ENCODE peak calls at places on chromosomes 2 and 18, in five cellular contexts. J is uterus, Y is NCI-H2171 treated with DMSO at 0.1 percent for 48 hours, A is GM13976, W is NCI-H1105. K is an unnamed sample.

GRCh38 chr2:23624915-23625314 is 239.9 kb downstream of the KLHL29 start:
- DNase-seq in J (no peak), Y (no peak), A (no peak), W (no peak), K (no peak)

GRCh38 chr2:241070811-241071676 is 31.0 kb downstream of the MTERF4 start:
- DNase-seq in J (no peak), Y (no peak), A (no peak), W (no peak), K (no peak)

GRCh38 chr18:10973579-10974260 is 175.6 kb downstream of the PIEZO2 start:
- DNase-seq in J (no peak), Y (no peak), A (no peak), W (no peak), K (no peak)

GRCh38 chr2:112148477-112148876 is 10.3 kb downstream of the FBLN7 start:
- DNase-seq in J (no peak), Y (no peak), A (no peak), W (no peak), K (no peak)

GRCh38 chr2:16394986-16395550 is 270.6 kb downstream of the CYRIA start:
- DNase-seq in J (no peak), Y (no peak), A (no peak), W (no peak), K (no peak)

GRCh38 chr2:71938659-71939587 is 208.7 kb downstream of the CYP26B1 start:
- DNase-seq in J (no peak), Y (no peak), A (peak), W (no peak), K (peak)

GRCh38 chr2:38720613-38721241 is 30.4 kb downstream of the SRSF7 start:
- DNase-seq in J (peak), Y (peak), A (no peak), W (no peak), K (no peak)

GRCh38 chr2:231007159-231008045 is 11.5 kb downstream of the SPATA3 start:
- DNase-seq in J (no peak), Y (no peak), A (no peak), W (no peak), K (no peak)

GRCh38 chr2:202541137-202541536 is 93.6 kb upstream of the FAM117B start:
- DNase-seq in J (no peak), Y (peak), A (no peak), W (peak), K (no peak)

GRCh38 chr2:228675042-228675441 is 493.6 kb upstream of the SPHKAP start:
- DNase-seq in J (no peak), Y (no peak), A (no peak), W (no peak), K (no peak)

GRCh38 chr2:120770176-120770575 is 34.5 kb downstream of the GLI2 start:
- DNase-seq in J (peak), Y (no peak), A (no peak), W (no peak), K (no peak)

GRCh38 chr2:151808258-151809072 is 19.8 kb downstream of the ARL5A start:
- DNase-seq in J (no peak), Y (peak), A (no peak), W (no peak), K (no peak)

GRCh38 chr2:163800889-163801498 is 65.2 kb upstream of the FIGN start:
- DNase-seq in J (no peak), Y (no peak), A (no peak), W (no peak), K (no peak)

GRCh38 chr2:112156152-112156986 is 18.2 kb downstream of the FBLN7 start:
- DNase-seq in J (no peak), Y (no peak), A (no peak), W (no peak), K (peak)

GRCh38 chr2:216904974-216905373 is 45.1 kb upstream of the TNP1 start:
- DNase-seq in J (no peak), Y (peak), A (no peak), W (no peak), K (no peak)

GRCh38 chr2:170512271-170512670 is 202.9 kb upstream of the SP5 start:
- DNase-seq in J (no peak), Y (no peak), A (no peak), W (no peak), K (no peak)

GRCh38 chr18:49813071-49813320 is 337 bp downstream of the ACAA2 start:
- DNase-seq in J (peak), Y (no peak), A (peak), W (peak), K (no peak)

GRCh38 chr18:76480913-76481312 is 14.1 kb downstream of the ZNF516 start:
- DNase-seq in J (no peak), Y (no peak), A (no peak), W (no peak), K (no peak)

GRCh38 chr2:134290363-134290762 is 36.5 kb downstream of the MGAT5 start:
- DNase-seq in J (no peak), Y (no peak), A (no peak), W (no peak), K (no peak)

GRCh38 chr2:218991674-218992168 is 1.5 kb downstream of the CRYBA2 start:
- DNase-seq in J (no peak), Y (no peak), A (no peak), W (no peak), K (no peak)

GRCh38 chr2:16103614-16104344 is 163.4 kb downstream of the MYCN start:
- DNase-seq in J (no peak), Y (no peak), A (no peak), W (no peak), K (no peak)

GRCh38 chr2:28997847-28998735 is 17.0 kb downstream of the TOGARAM2 start:
- DNase-seq in J (no peak), Y (no peak), A (no peak), W (no peak), K (no peak)

GRCh38 chr2:47179325-47179724 is 24.2 kb upstream of the STPG4 start:
- DNase-seq in J (no peak), Y (no peak), A (no peak), W (no peak), K (no peak)

GRCh38 chr18:60246606-60247005 is 126.0 kb downstream of the MC4R start:
- DNase-seq in J (no peak), Y (no peak), A (no peak), W (no peak), K (no peak)

GRCh38 chr2:64582774-64583340 is 58.7 kb downstream of the AFTPH start:
- DNase-seq in J (no peak), Y (no peak), A (peak), W (no peak), K (no peak)

GRCh38 chr2:49102146-49102545 is 52.2 kb downstream of the FSHR start:
- DNase-seq in J (no peak), Y (no peak), A (no peak), W (no peak), K (no peak)

K was measured in CD8-positive, alpha-beta T cell.